ENCODE peak calls at places on chromosomes 11 and 22, in six cellular contexts. J is GM12878, O is H1, D is HCT116, M is SK-N-SH, L is HepG2. T is an unnamed sample.

GRCh38 chr11:100557830-100558611 is 129.1 kb upstream of the ARHGAP42 start:
- DNase-seq in J (no peak), O (no peak), D (no peak), M (no peak), L (no peak), T (no peak)

GRCh38 chr22:25113316-25113721 is 86.3 kb upstream of the CRYBB3 start:
- DNase-seq in J (no peak), O (no peak), D (no peak), M (no peak), L (no peak), T (no peak)

GRCh38 chr11:65615950-65616574 is 486 bp downstream of the PCNX3 start:
- DNase-seq in J (no peak), O (no peak), D (no peak), M (peak; percentile 89), L (peak; percentile 47), T (peak; percentile 97)

GRCh38 chr11:93958991-93959390 is 62.2 kb upstream of the HEPHL1 start:
- DNase-seq in J (no peak), O (no peak), D (no peak), M (no peak), L (no peak), T (no peak)

GRCh38 chr11:66393954-66394353 is 22.4 kb upstream of the SLC29A2 start:
- DNase-seq in J (no peak), O (no peak), D (no peak), M (no peak), L (no peak), T (no peak)

GRCh38 chr11:15988693-15989231 is 367.6 kb downstream of the SOX6 start:
- DNase-seq in J (no peak), O (peak; percentile 73), D (peak; percentile 19), M (peak; percentile 5), L (no peak), T (no peak)

GRCh38 chr22:33864723-33865130 is 55.5 kb downstream of the LARGE1 start:
- DNase-seq in J (no peak), O (no peak), D (no peak), M (no peak), L (peak; percentile 63), T (no peak)

GRCh38 chr11:116384407-116384806 is 388.4 kb downstream of the BUD13 start:
- DNase-seq in J (no peak), O (no peak), D (no peak), M (peak; percentile 89), L (no peak), T (no peak)

GRCh38 chr11:35006389-35007128 is 90.1 kb downstream of the PDHX start:
- DNase-seq in J (peak; percentile 95), O (no peak), D (no peak), M (no peak), L (no peak), T (no peak)

GRCh38 chr11:127789887-127790286 is 789.3 kb upstream of the KIRREL3 start:
- DNase-seq in J (no peak), O (no peak), D (no peak), M (peak; percentile 58), L (no peak), T (no peak)

GRCh38 chr11:32418836-32419235 is 16.5 kb downstream of the WT1 start:
- DNase-seq in J (no peak), O (no peak), D (no peak), M (no peak), L (no peak), T (no peak)

GRCh38 chr11:115552151-115552550 is 47.9 kb upstream of the CADM1 start:
- DNase-seq in J (no peak), O (no peak), D (no peak), M (no peak), L (no peak), T (no peak)

GRCh38 chr11:129375731-129376657 is at the start of gene BARX2:
- DNase-seq in J (no peak), O (peak; percentile 77), D (peak; percentile 26), M (peak; percentile 70), L (peak; percentile 33), T (no peak)

GRCh38 chr11:74925281-74925680 is 23.6 kb downstream of the XRRA1 start:
- DNase-seq in J (no peak), O (no peak), D (no peak), M (no peak), L (no peak), T (no peak)

GRCh38 chr11:62125881-62126280 is 2.1 kb downstream of the INCENP start:
- DNase-seq in J (no peak), O (no peak), D (no peak), M (no peak), L (no peak), T (peak; percentile 28)

GRCh38 chr11:6567371-6567745 is 36.1 kb downstream of the RRP8 start:
- DNase-seq in J (no peak), O (no peak), D (no peak), M (no peak), L (no peak), T (no peak)
- TF ChIP-seq YY1 in J (no peak), O (no peak), D (no peak), M (no peak), L (no peak), T (no peak)

GRCh38 chr11:114368918-114369680 is 31.2 kb downstream of the C11orf71 start:
- DNase-seq in J (no peak), O (no peak), D (no peak), M (peak; percentile 29), L (no peak), T (no peak)

GRCh38 chr11:114366331-114367243 is 33.7 kb downstream of the C11orf71 start:
- DNase-seq in J (no peak), O (no peak), D (no peak), M (no peak), L (no peak), T (no peak)

GRCh38 chr11:114362958-114363357 is 37.4 kb downstream of the C11orf71 start:
- DNase-seq in J (no peak), O (no peak), D (no peak), M (no peak), L (no peak), T (no peak)

DNA sequence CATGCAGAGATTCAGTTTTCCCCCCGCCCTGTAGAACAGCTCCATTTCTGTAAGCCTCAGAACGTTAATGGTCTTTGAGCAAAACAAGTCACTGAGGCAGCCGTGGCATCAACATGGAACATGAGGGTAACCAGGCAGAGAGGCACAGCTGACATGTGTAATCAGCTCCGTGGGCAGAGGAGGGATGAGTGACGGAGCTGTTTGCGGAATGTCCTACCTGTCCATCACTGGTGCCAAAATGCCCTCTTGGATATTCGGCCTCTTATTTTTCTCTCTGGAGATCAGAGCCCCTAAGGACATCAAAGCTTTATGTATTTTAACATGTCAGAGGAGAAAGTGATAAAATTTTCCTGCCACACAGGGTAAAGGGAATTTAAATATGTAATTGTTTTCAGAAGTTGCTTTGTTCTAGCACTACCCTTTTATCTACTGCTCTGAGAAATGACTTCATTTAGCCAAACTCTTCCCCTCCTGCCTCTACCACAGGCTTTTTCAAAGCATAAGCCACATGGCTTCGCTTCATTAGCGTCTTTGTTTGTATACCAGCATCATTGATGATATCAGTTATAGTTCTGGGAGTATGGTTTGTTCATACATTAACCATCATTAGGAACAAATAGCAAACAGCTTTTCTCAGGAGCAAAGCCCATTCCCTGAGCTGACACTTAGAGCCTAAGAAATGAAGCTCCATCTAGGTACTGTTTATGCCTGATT is 32.9 kb downstream of the C11orf71 start:
- DNase-seq in J (no peak), O (no peak), D (no peak), M (peak; percentile 25), L (no peak), T (no peak)
- TF ChIP-seq SIN3A in J (no peak), O (no peak), D (no peak), M (no peak), L (no peak), T (no peak)

GRCh38 chr11:118938491-118939411 is 13.0 kb upstream of the BCL9L start:
- DNase-seq in J (no peak), O (no peak), D (peak; percentile 94), M (no peak), L (peak; percentile 72), T (no peak)
- TF ChIP-seq YY1 in J (no peak), O (no peak), D (no peak), M (no peak), L (no peak), T (no peak)

GRCh38 chr11:45106440-45106839 is 40.0 kb upstream of the PRDM11 start:
- DNase-seq in J (no peak), O (peak; percentile 28), D (no peak), M (no peak), L (no peak), T (no peak)
- TF ChIP-seq SIN3A in J (no peak), O (no peak), D (no peak), M (no peak), L (no peak), T (no peak)

GRCh38 chr11:72829884-72830533 is 15.8 kb downstream of the ATG16L2 start:
- DNase-seq in J (no peak), O (no peak), D (no peak), M (no peak), L (no peak), T (no peak)

GRCh38 chr11:72833792-72834501 is 19.7 kb downstream of the ATG16L2 start:
- DNase-seq in J (no peak), O (no peak), D (no peak), M (no peak), L (no peak), T (no peak)

GRCh38 chr11:72833083-72833733 is 19.0 kb downstream of the ATG16L2 start:
- DNase-seq in J (no peak), O (no peak), D (no peak), M (no peak), L (no peak), T (no peak)

GRCh38 chr11:72832301-72833082 is 18.3 kb downstream of the ATG16L2 start:
- DNase-seq in J (no peak), O (no peak), D (no peak), M (no peak), L (no peak), T (no peak)

DNA sequence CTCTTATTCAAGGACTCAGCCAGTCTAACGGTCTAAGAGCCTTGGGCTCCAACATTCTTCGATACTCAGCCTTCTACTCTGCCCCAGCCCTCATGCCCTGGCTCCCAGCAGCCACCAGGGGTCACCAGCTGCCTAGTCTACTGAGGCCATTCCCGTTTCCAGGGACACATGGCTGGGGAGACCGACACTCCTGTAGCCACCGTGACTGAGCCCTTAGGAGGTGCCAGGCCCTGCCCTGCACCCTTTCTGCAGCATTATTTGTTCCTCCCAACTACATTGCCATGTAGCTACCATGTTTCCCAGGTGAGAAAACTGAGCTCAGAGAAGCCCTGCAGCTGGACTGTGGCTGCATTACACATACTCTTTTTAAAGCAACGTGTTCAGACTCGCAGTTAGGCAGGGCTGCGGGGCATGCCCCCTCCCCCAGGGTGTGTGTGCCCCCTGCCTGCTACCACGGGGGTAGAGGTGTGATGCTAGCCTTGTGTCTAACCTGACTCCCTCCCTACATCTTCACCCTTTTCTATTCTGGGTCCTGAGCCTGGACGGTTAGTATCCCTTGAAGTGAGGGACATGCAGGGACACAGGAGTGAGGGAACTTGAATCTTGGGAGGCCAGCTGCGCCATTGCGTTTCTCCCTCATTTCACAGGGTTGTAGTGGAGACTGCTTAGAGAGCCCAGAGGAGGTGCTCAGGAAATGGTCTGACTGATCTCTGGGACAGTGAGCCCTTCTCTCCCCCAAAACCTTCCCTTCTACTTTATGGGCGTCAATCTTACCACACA is 17.5 kb downstream of the ATG16L2 start:
- DNase-seq in J (no peak), O (peak; percentile 90), D (peak; percentile 54), M (peak; percentile 88), L (peak; percentile 63), T (peak; percentile 77)
- TF ChIP-seq YY1 in J (peak; percentile 45), O (peak; percentile 22), D (no peak), M (no peak), L (no peak), T (no peak)